ENCODE peak calls at places on chromosomes 1 and 21, in four cellular contexts. A is transverse colon, Z is stomach, S is K562. I is an unnamed sample.

GRCh38 chr1:19400875-19401854 is 84.2 kb downstream of the CAPZB start:
- DNase-seq in A (no peak), Z (no peak), S (no peak), I (no peak)

GRCh38 chr1:67605209-67605780 is 79.7 kb upstream of the GADD45A start:
- DNase-seq in A (no peak), S (no peak), Z (no peak), I (no peak)

GRCh38 chr1:96722161-96722908 is 751 bp downstream of the PTBP2 start:
- DNase-seq in S (peak; percentile 71), A (peak; percentile 62), Z (peak; percentile 51), I (peak; percentile 84)

GRCh38 chr1:220914283-220915116 is 35.3 kb downstream of the HLX start:
- DNase-seq in S (peak; percentile 11), Z (no peak), A (no peak), I (no peak)

GRCh38 chr1:216020743-216021345 is 402.4 kb downstream of the USH2A start:
- DNase-seq in Z (no peak), A (no peak), S (no peak), I (no peak)

GRCh38 chr1:155940993-155941844 is at the start of gene RXFP4:
- DNase-seq in S (no peak), Z (peak; percentile 67), A (peak; percentile 87), I (no peak)

GRCh38 chr1:7104053-7104738 is 318.9 kb downstream of the CAMTA1 start:
- DNase-seq in S (no peak), Z (no peak), A (no peak), I (no peak)

GRCh38 chr1:15308621-15309027 is 61.6 kb downstream of the FHAD1 start:
- DNase-seq in S (no peak), Z (peak; percentile 40), A (peak; percentile 36), I (no peak)

GRCh38 chr21:29102791-29103257 is 27.6 kb upstream of the MAP3K7CL start:
- DNase-seq in A (no peak), S (no peak), Z (no peak), I (no peak)

GRCh38 chr1:203346060-203346754 is 4.7 kb downstream of the FMOD start:
- DNase-seq in S (peak; percentile 26), A (no peak), Z (no peak), I (no peak)

GRCh38 chr1:17816511-17816910 is 61.4 kb downstream of the ACTL8 start:
- DNase-seq in A (peak; percentile 31), S (no peak), Z (no peak), I (no peak)

GRCh38 chr1:185062710-185063370 is 17.5 kb downstream of the RNF2 start:
- DNase-seq in S (no peak), Z (no peak), A (no peak), I (no peak)

GRCh38 chr1:161706483-161707347 is at the start of gene FCRLA:
- DNase-seq in Z (no peak), S (peak; percentile 55), A (no peak), I (no peak)

GRCh38 chr1:170685166-170685565 is 21.2 kb downstream of the PRRX1 start:
- DNase-seq in S (no peak), Z (no peak), A (no peak), I (no peak)

GRCh38 chr1:199041173-199041914 is 402.5 kb downstream of the PTPRC start:
- DNase-seq in S (no peak), Z (no peak), A (no peak), I (no peak)

GRCh38 chr21:41128981-41129380 is 39.0 kb upstream of the BACE2 start:
- DNase-seq in A (no peak), S (no peak), Z (no peak), I (no peak)

GRCh38 chr21:35649186-35649585 is 411.1 kb downstream of the SETD4 start:
- DNase-seq in Z (no peak), A (no peak), S (no peak), I (no peak)

GRCh38 chr1:159953866-159954515 is at the start of gene SLAMF9:
- DNase-seq in A (no peak), Z (no peak), S (no peak), I (peak; percentile 63)

GRCh38 chr1:228367798-228368791 is 38.5 kb downstream of the TRIM11 start:
- DNase-seq in A (no peak), S (peak; percentile 95), Z (no peak), I (no peak)

GRCh38 chr1:195591917-195592672 is 1016.1 kb downstream of the KCNT2 start:
- DNase-seq in S (no peak), A (no peak), Z (no peak), I (no peak)

GRCh38 chr21:41726970-41727783 is 39.7 kb downstream of the RIPK4 start:
- DNase-seq in A (no peak), S (no peak), Z (peak; percentile 62), I (peak; percentile 82)

GRCh38 chr1:227869851-227870305 is 54.4 kb downstream of the PRSS38 start:
- DNase-seq in S (no peak), A (no peak), Z (peak; percentile 21), I (no peak)

GRCh38 chr1:20143318-20143717 is 4.2 kb downstream of the PLA2G2F start:
- DNase-seq in S (no peak), A (no peak), Z (no peak), I (no peak)

GRCh38 chr1:78553859-78554258 is 63.1 kb downstream of the PTGFR start:
- DNase-seq in Z (no peak), A (no peak), S (peak; percentile 0), I (no peak)

GRCh38 chr1:59766463-59766862 is 48.3 kb upstream of the HOOK1 start:
- DNase-seq in A (no peak), Z (no peak), S (no peak), I (no peak)

GRCh38 chr1:83931658-83932253 is 67.2 kb downstream of the TTLL7 start:
- DNase-seq in S (peak; percentile 71), Z (no peak), A (no peak), I (no peak)

GRCh38 chr21:16568661-16569060 is 838.9 kb downstream of the USP25 start:
- DNase-seq in A (no peak), Z (no peak), S (no peak), I (no peak)

GRCh38 chr1:42219627-42220026 is 55.1 kb upstream of the GUCA2A start:
- DNase-seq in Z (no peak), A (no peak), S (no peak), I (no peak)

GRCh38 chr1:42209516-42210370 is 45.2 kb upstream of the GUCA2A start:
- DNase-seq in A (no peak), S (no peak), Z (no peak), I (no peak)

GRCh38 chr1:42211224-42211623 is 46.7 kb upstream of the GUCA2A start:
- DNase-seq in S (no peak), A (no peak), Z (no peak), I (no peak)

GRCh38 chr1:42210421-42211133 is 46.0 kb upstream of the GUCA2A start:
- DNase-seq in Z (no peak), A (no peak), S (peak; percentile 21), I (no peak)

DNA sequence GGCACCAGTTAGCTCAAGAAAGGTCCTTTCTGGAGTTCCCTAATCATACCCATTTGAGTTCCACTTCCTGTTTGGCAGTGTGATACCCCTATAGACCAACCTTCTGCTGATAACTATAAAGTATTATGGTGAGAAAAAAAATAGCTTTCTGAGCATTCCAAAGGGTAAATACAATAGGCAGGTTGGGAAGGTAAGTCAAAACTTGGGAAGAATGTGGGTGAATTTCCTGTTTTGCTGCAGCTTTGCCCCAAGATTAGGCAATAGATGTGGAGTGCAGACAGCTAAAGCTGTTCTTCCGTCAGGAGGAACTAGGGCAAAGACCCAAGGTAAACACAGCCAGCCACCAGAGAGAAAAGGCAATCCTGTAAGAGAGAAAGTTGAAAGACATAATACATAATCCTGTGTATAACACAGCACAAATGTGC is 49.9 kb upstream of the GUCA2A start:
- DNase-seq in S (no peak), Z (peak; percentile 40), A (peak; percentile 47), I (no peak)
- TF ChIP-seq POLR2AphosphoS5 in S (no peak), Z (peak; percentile 33), A (no peak), I (no peak)

GRCh38 chr1:186843931-186844330 is 15.2 kb downstream of the PLA2G4A start:
- DNase-seq in Z (no peak), S (no peak), A (no peak), I (no peak)

GRCh38 chr1:186843261-186843660 is 14.5 kb downstream of the PLA2G4A start:
- DNase-seq in S (no peak), Z (no peak), A (no peak), I (no peak)

GRCh38 chr1:186845581-186846210 is 16.9 kb downstream of the PLA2G4A start:
- DNase-seq in S (no peak), Z (no peak), A (no peak), I (no peak)

GRCh38 chr1:186841599-186841998 is 12.8 kb downstream of the PLA2G4A start:
- DNase-seq in Z (no peak), S (no peak), A (no peak), I (no peak)

DNA sequence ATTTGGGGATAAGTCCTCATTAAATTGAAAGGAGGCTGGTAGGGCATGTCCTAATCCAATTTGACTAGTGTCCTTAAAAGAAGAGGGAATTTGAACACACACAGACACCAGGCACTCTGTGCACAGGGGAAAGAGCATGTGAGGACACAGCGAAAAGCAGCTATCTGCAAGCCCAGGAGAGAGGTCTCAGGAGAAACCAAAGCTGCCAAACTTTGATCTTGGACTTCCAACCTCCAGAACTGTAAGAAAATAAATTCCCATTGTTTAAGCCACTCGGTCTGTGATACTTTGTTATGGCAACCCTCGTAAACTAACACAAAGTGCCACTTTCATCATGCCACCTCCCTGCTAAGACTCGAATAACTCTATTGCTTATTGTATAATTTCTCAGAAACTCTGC is 13.8 kb downstream of the PLA2G4A start:
- DNase-seq in S (no peak), Z (no peak), A (no peak), I (no peak)
- H3K4me1 ChIP-seq in S (no peaks in the 10 kb centered on the region), Z (peaks cover 29% of the 10 kb centered on the region), A (peaks cover 5% of the 10 kb centered on the region), I (peaks cover 37% of the 10 kb centered on the region)

GRCh38 chr1:165344736-165345135 is 11.8 kb downstream of the LMX1A start:
- DNase-seq in Z (no peak), A (no peak), S (no peak), I (no peak)
- TF ChIP-seq POLR2A in Z (no peak), A (no peak), S (no peak), I (no peak)

GRCh38 chr1:1213153-1213918 is 617 bp downstream of the TNFRSF4 start:
- DNase-seq in Z (peak; percentile 61), A (peak; percentile 71), S (no peak), I (no peak)
- TF ChIP-seq POLR2AphosphoS5 in Z (no peak), A (no peak), S (no peak), I (no peak)

GRCh38 chr1:41238311-41239094 is 3.6 kb downstream of the SCMH1 start:
- DNase-seq in A (no peak), S (peak; percentile 59), Z (no peak), I (no peak)
- H3K4me1 ChIP-seq in A (peaks cover 7% of the 10 kb centered on the region), S (peaks cover 41% of the 10 kb centered on the region), Z (peaks cover 76% of the 10 kb centered on the region), I (peaks cover 36% of the 10 kb centered on the region)

GRCh38 chr1:23980006-23980724 is at the start of gene SRSF10:
- DNase-seq in A (peak; percentile 99), Z (peak; percentile 98), S (peak; percentile 100), I (peak; percentile 99)
- TF ChIP-seq POLR2A in A (peak; percentile 99), Z (no peak), S (peak; percentile 99), I (peak; percentile 99)

GRCh38 chr1:235679005-235679404 is 29.4 kb upstream of the GNG4 start:
- DNase-seq in A (no peak), Z (no peak), S (no peak), I (no peak)
- TF ChIP-seq POLR2AphosphoS5 in A (no peak), Z (no peak), S (no peak), I (no peak)

GRCh38 chr1:111600886-111601386 is 18.7 kb upstream of the RAP1A start:
- DNase-seq in S (no peak), A (no peak), Z (no peak), I (no peak)
- H3K4me1 ChIP-seq in S (peaks cover 14% of the 10 kb centered on the region), A (no peaks in the 10 kb centered on the region), Z (peaks cover 60% of the 10 kb centered on the region), I (peaks cover 19% of the 10 kb centered on the region)